ENCODE peak calls at places on chromosomes 11 and 22, in eight cellular contexts. One of them, this sample, is unnamed.

GRCh38 chr11:19040051-19040450 is 20.5 kb downstream of the MRGPRX2 start:
- DNase-seq in chondrocyte: peak
- DNase-seq in NCI-H1930: no peak
- DNase-seq in Kasumi-1: no peak
- DNase-seq in activated T-cell treated with anti-CD3 and anti-CD28 coated beads for 24 hours: no peak
- DNase-seq in AML-193: no peak
- DNase-seq in K562: no peak
- DNase-seq in A549: no peak
- DNase-seq in this sample: no peak

GRCh38 chr11:45982656-45983470 is 60.4 kb downstream of the LARGE2 start:
- DNase-seq in NCI-H1930: no peak
- DNase-seq in K562: peak
- DNase-seq in A549: no peak
- DNase-seq in Kasumi-1: no peak
- DNase-seq in chondrocyte: no peak
- DNase-seq in activated T-cell treated with anti-CD3 and anti-CD28 coated beads for 24 hours: peak
- DNase-seq in AML-193: no peak
- DNase-seq in this sample: no peak

GRCh38 chr11:7675640-7676039 is 2.3 kb upstream of the CYB5R2 start:
- DNase-seq in K562: no peak
- DNase-seq in Kasumi-1: no peak
- DNase-seq in NCI-H1930: no peak
- DNase-seq in A549: no peak
- DNase-seq in chondrocyte: no peak
- DNase-seq in activated T-cell treated with anti-CD3 and anti-CD28 coated beads for 24 hours: no peak
- DNase-seq in AML-193: no peak
- DNase-seq in this sample: no peak

GRCh38 chr11:9090488-9091043 is 833 bp downstream of the SCUBE2 start:
- DNase-seq in NCI-H1930: no peak
- DNase-seq in AML-193: no peak
- DNase-seq in chondrocyte: no peak
- DNase-seq in activated T-cell treated with anti-CD3 and anti-CD28 coated beads for 24 hours: no peak
- DNase-seq in A549: no peak
- DNase-seq in Kasumi-1: no peak
- DNase-seq in K562: no peak
- DNase-seq in this sample: peak

GRCh38 chr11:92839450-92839849 is 130.0 kb upstream of the MTNR1B start:
- DNase-seq in A549: no peak
- DNase-seq in chondrocyte: no peak
- DNase-seq in AML-193: no peak
- DNase-seq in Kasumi-1: no peak
- DNase-seq in K562: no peak
- DNase-seq in NCI-H1930: no peak
- DNase-seq in activated T-cell treated with anti-CD3 and anti-CD28 coated beads for 24 hours: no peak
- DNase-seq in this sample: no peak

GRCh38 chr11:9838229-9838628 is 174.4 kb downstream of the SWAP70 start:
- DNase-seq in K562: no peak
- DNase-seq in A549: no peak
- DNase-seq in Kasumi-1: no peak
- DNase-seq in chondrocyte: no peak
- DNase-seq in activated T-cell treated with anti-CD3 and anti-CD28 coated beads for 24 hours: no peak
- DNase-seq in AML-193: no peak
- DNase-seq in NCI-H1930: no peak
- DNase-seq in this sample: no peak

GRCh38 chr11:117930668-117931330 is 1.6 kb upstream of the TMPRSS13 start:
- DNase-seq in NCI-H1930: no peak
- DNase-seq in K562: no peak
- DNase-seq in activated T-cell treated with anti-CD3 and anti-CD28 coated beads for 24 hours: no peak
- DNase-seq in A549: no peak
- DNase-seq in Kasumi-1: no peak
- DNase-seq in AML-193: no peak
- DNase-seq in chondrocyte: peak
- DNase-seq in this sample: no peak

GRCh38 chr11:80330302-80330701 is 889.5 kb upstream of the TENM4 start:
- DNase-seq in AML-193: no peak
- DNase-seq in A549: no peak
- DNase-seq in K562: no peak
- DNase-seq in chondrocyte: no peak
- DNase-seq in activated T-cell treated with anti-CD3 and anti-CD28 coated beads for 24 hours: no peak
- DNase-seq in NCI-H1930: no peak
- DNase-seq in Kasumi-1: no peak
- DNase-seq in this sample: no peak

GRCh38 chr11:58939277-58939676 is at the start of gene GLYATL1:
- DNase-seq in NCI-H1930: no peak
- DNase-seq in AML-193: no peak
- DNase-seq in Kasumi-1: no peak
- DNase-seq in A549: no peak
- DNase-seq in K562: no peak
- DNase-seq in chondrocyte: no peak
- DNase-seq in activated T-cell treated with anti-CD3 and anti-CD28 coated beads for 24 hours: no peak
- DNase-seq in this sample: no peak

GRCh38 chr11:128862913-128863660 is 4.0 kb downstream of the KCNJ1 start:
- DNase-seq in A549: no peak
- DNase-seq in K562: no peak
- DNase-seq in NCI-H1930: no peak
- DNase-seq in activated T-cell treated with anti-CD3 and anti-CD28 coated beads for 24 hours: no peak
- DNase-seq in AML-193: no peak
- DNase-seq in Kasumi-1: no peak
- DNase-seq in chondrocyte: no peak
- DNase-seq in this sample: no peak

GRCh38 chr11:118689503-118689851 is 10.0 kb upstream of the TREH start:
- DNase-seq in chondrocyte: no peak
- DNase-seq in AML-193: no peak
- DNase-seq in activated T-cell treated with anti-CD3 and anti-CD28 coated beads for 24 hours: no peak
- DNase-seq in NCI-H1930: no peak
- DNase-seq in A549: no peak
- DNase-seq in K562: no peak
- DNase-seq in Kasumi-1: no peak
- DNase-seq in this sample: no peak

GRCh38 chr22:24105018-24105360 is 76.3 kb upstream of the SUSD2 start:
- DNase-seq in Kasumi-1: no peak
- DNase-seq in NCI-H1930: no peak
- DNase-seq in activated T-cell treated with anti-CD3 and anti-CD28 coated beads for 24 hours: no peak
- DNase-seq in chondrocyte: no peak
- DNase-seq in AML-193: no peak
- DNase-seq in K562: no peak
- DNase-seq in A549: no peak
- DNase-seq in this sample: no peak

GRCh38 chr11:67500818-67501584 is 4.2 kb downstream of the PITPNM1 start:
- DNase-seq in activated T-cell treated with anti-CD3 and anti-CD28 coated beads for 24 hours: no peak
- DNase-seq in Kasumi-1: no peak
- DNase-seq in chondrocyte: no peak
- DNase-seq in A549: no peak
- DNase-seq in AML-193: peak
- DNase-seq in K562: no peak
- DNase-seq in NCI-H1930: no peak
- DNase-seq in this sample: no peak

GRCh38 chr11:44630511-44631210 is 65.2 kb downstream of the CD82 start:
- DNase-seq in NCI-H1930: no peak
- DNase-seq in chondrocyte: peak
- DNase-seq in activated T-cell treated with anti-CD3 and anti-CD28 coated beads for 24 hours: no peak
- DNase-seq in Kasumi-1: no peak
- DNase-seq in K562: no peak
- DNase-seq in AML-193: no peak
- DNase-seq in A549: no peak
- DNase-seq in this sample: no peak

GRCh38 chr11:115463606-115464005 is 40.6 kb downstream of the CADM1 start:
- DNase-seq in chondrocyte: no peak
- DNase-seq in NCI-H1930: no peak
- DNase-seq in A549: no peak
- DNase-seq in AML-193: no peak
- DNase-seq in K562: no peak
- DNase-seq in Kasumi-1: no peak
- DNase-seq in activated T-cell treated with anti-CD3 and anti-CD28 coated beads for 24 hours: no peak
- DNase-seq in this sample: no peak

GRCh38 chr11:88484873-88485621 is 147.5 kb upstream of the CTSC start:
- DNase-seq in NCI-H1930: no peak
- DNase-seq in chondrocyte: no peak
- DNase-seq in Kasumi-1: peak
- DNase-seq in A549: peak
- DNase-seq in K562: peak
- DNase-seq in AML-193: peak
- DNase-seq in activated T-cell treated with anti-CD3 and anti-CD28 coated beads for 24 hours: no peak
- DNase-seq in this sample: peak

GRCh38 chr22:19122752-19123492 is 710 bp upstream of the DGCR2 start:
- DNase-seq in NCI-H1930: no peak
- DNase-seq in A549: peak
- DNase-seq in AML-193: no peak
- DNase-seq in activated T-cell treated with anti-CD3 and anti-CD28 coated beads for 24 hours: no peak
- DNase-seq in Kasumi-1: peak
- DNase-seq in chondrocyte: no peak
- DNase-seq in K562: peak
- DNase-seq in this sample: peak

GRCh38 chr11:45810431-45811108 is 5.6 kb downstream of the SLC35C1 start:
- DNase-seq in K562: no peak
- DNase-seq in chondrocyte: no peak
- DNase-seq in A549: no peak
- DNase-seq in Kasumi-1: no peak
- DNase-seq in NCI-H1930: no peak
- DNase-seq in AML-193: no peak
- DNase-seq in activated T-cell treated with anti-CD3 and anti-CD28 coated beads for 24 hours: no peak
- DNase-seq in this sample: no peak

GRCh38 chr11:17423533-17424310 is 35.3 kb upstream of the KCNJ11 start:
- DNase-seq in activated T-cell treated with anti-CD3 and anti-CD28 coated beads for 24 hours: no peak
- DNase-seq in Kasumi-1: no peak
- DNase-seq in chondrocyte: no peak
- DNase-seq in K562: no peak
- DNase-seq in A549: no peak
- DNase-seq in AML-193: no peak
- DNase-seq in NCI-H1930: no peak
- DNase-seq in this sample: no peak

GRCh38 chr11:64120951-64121569 is 44.9 kb downstream of the MACROD1 start:
- DNase-seq in Kasumi-1: no peak
- DNase-seq in K562: no peak
- DNase-seq in NCI-H1930: no peak
- DNase-seq in AML-193: no peak
- DNase-seq in activated T-cell treated with anti-CD3 and anti-CD28 coated beads for 24 hours: no peak
- DNase-seq in A549: no peak
- DNase-seq in chondrocyte: no peak
- DNase-seq in this sample: peak

GRCh38 chr11:17905477-17905876 is 107.4 kb downstream of the SERGEF start:
- DNase-seq in NCI-H1930: no peak
- DNase-seq in A549: no peak
- DNase-seq in AML-193: no peak
- DNase-seq in activated T-cell treated with anti-CD3 and anti-CD28 coated beads for 24 hours: no peak
- DNase-seq in Kasumi-1: no peak
- DNase-seq in K562: no peak
- DNase-seq in chondrocyte: no peak
- DNase-seq in this sample: no peak

GRCh38 chr11:27058456-27058855 is 17.8 kb downstream of the BBOX1 start:
- DNase-seq in activated T-cell treated with anti-CD3 and anti-CD28 coated beads for 24 hours: no peak
- DNase-seq in K562: no peak
- DNase-seq in NCI-H1930: no peak
- DNase-seq in AML-193: no peak
- DNase-seq in chondrocyte: no peak
- DNase-seq in Kasumi-1: no peak
- DNase-seq in A549: no peak
- DNase-seq in this sample: no peak

GRCh38 chr22:37647928-37648327 is 8.5 kb downstream of the SH3BP1 start:
- DNase-seq in chondrocyte: no peak
- DNase-seq in K562: no peak
- DNase-seq in NCI-H1930: no peak
- DNase-seq in AML-193: no peak
- DNase-seq in Kasumi-1: no peak
- DNase-seq in activated T-cell treated with anti-CD3 and anti-CD28 coated beads for 24 hours: no peak
- DNase-seq in A549: no peak
- DNase-seq in this sample: no peak

GRCh38 chr11:111776398-111777093 is 10.4 kb upstream of the PPP2R1B start:
- DNase-seq in AML-193: no peak
- DNase-seq in NCI-H1930: no peak
- DNase-seq in Kasumi-1: no peak
- DNase-seq in A549: no peak
- DNase-seq in K562: no peak
- DNase-seq in activated T-cell treated with anti-CD3 and anti-CD28 coated beads for 24 hours: no peak
- DNase-seq in chondrocyte: no peak
- DNase-seq in this sample: no peak

GRCh38 chr11:748007-748359 is 719 bp downstream of the TALDO1 start:
- DNase-seq in NCI-H1930: no peak
- DNase-seq in Kasumi-1: no peak
- DNase-seq in activated T-cell treated with anti-CD3 and anti-CD28 coated beads for 24 hours: no peak
- DNase-seq in A549: no peak
- DNase-seq in chondrocyte: no peak
- DNase-seq in K562: peak
- DNase-seq in AML-193: no peak
- DNase-seq in this sample: no peak

GRCh38 chr11:104033134-104033533 is 3.3 kb upstream of the DDI1 start:
- DNase-seq in K562: no peak
- DNase-seq in activated T-cell treated with anti-CD3 and anti-CD28 coated beads for 24 hours: no peak
- DNase-seq in chondrocyte: no peak
- DNase-seq in A549: peak
- DNase-seq in AML-193: no peak
- DNase-seq in Kasumi-1: no peak
- DNase-seq in NCI-H1930: no peak
- DNase-seq in this sample: no peak

GRCh38 chr11:112162761-112163669 is 879 bp downstream of the IL18 start:
- DNase-seq in NCI-H1930: no peak
- DNase-seq in Kasumi-1: no peak
- DNase-seq in K562: no peak
- DNase-seq in AML-193: no peak
- DNase-seq in chondrocyte: no peak
- DNase-seq in A549: no peak
- DNase-seq in activated T-cell treated with anti-CD3 and anti-CD28 coated beads for 24 hours: no peak
- DNase-seq in this sample: no peak

GRCh38 chr11:114890076-114890475 is 211.7 kb downstream of the NXPE2 start:
- DNase-seq in K562: no peak
- DNase-seq in activated T-cell treated with anti-CD3 and anti-CD28 coated beads for 24 hours: no peak
- DNase-seq in NCI-H1930: no peak
- DNase-seq in Kasumi-1: no peak
- DNase-seq in chondrocyte: no peak
- DNase-seq in AML-193: no peak
- DNase-seq in A549: no peak
- DNase-seq in this sample: no peak